ENCODE peak calls at places on chromosomes 3 and 15, in five cellular contexts. J is mucosa of gallbladder, L is hippocampal formation, Y is HepG2, N is posterior vena cava. R is an unnamed sample.

GRCh38 chr3:186021673-186022362 is 84.0 kb upstream of the TRA2B start:
- DNase-seq in N (no peak), Y (no peak), L (no peak), J (no peak), R (no peak)

GRCh38 chr3:181739628-181740027 is 27.9 kb downstream of the SOX2 start:
- DNase-seq in L (no peak), J (no peak), Y (no peak), N (no peak), R (no peak)

GRCh38 chr3:114093596-114093995 is 37.1 kb downstream of the QTRT2 start:
- DNase-seq in L (no peak), Y (no peak), J (peak), N (no peak), R (no peak)

GRCh38 chr3:197970588-197970987 is 10.6 kb downstream of the LMLN start:
- DNase-seq in L (no peak), N (no peak), Y (peak), J (no peak), R (no peak)

GRCh38 chr3:124780767-124781485 is 50.7 kb downstream of the UMPS start:
- DNase-seq in L (peak), Y (no peak), N (peak), J (peak), R (peak)

GRCh38 chr15:78177447-78177873 is 28.3 kb downstream of the IDH3A start:
- DNase-seq in L (no peak), N (no peak), J (no peak), Y (peak), R (peak)

GRCh38 chr3:184658223-184658860 is 53.5 kb downstream of the MAGEF1 start:
- DNase-seq in L (no peak), J (no peak), Y (no peak), N (no peak), R (no peak)

GRCh38 chr15:77225088-77225487 is 154.2 kb upstream of the TSPAN3 start:
- DNase-seq in J (no peak), N (no peak), L (no peak), Y (no peak), R (no peak)

GRCh38 chr3:11721114-11721440 is 77.4 kb upstream of the VGLL4 start:
- DNase-seq in L (no peak), N (no peak), Y (no peak), J (no peak), R (no peak)

GRCh38 chr3:31853580-31853979 is 127.5 kb downstream of the OSBPL10 start:
- DNase-seq in L (no peak), Y (no peak), N (no peak), J (no peak), R (no peak)

GRCh38 chr3:10637342-10637741 is 132.0 kb upstream of the ATP2B2 start:
- DNase-seq in Y (no peak), J (no peak), L (no peak), N (no peak), R (no peak)

GRCh38 chr3:140270329-140270728 is 335.3 kb downstream of the CLSTN2 start:
- DNase-seq in N (no peak), J (no peak), L (no peak), Y (no peak), R (no peak)

GRCh38 chr15:41904487-41905359 is 10.9 kb upstream of the SPTBN5 start:
- DNase-seq in L (peak), N (no peak), J (peak), Y (peak), R (peak)

GRCh38 chr15:91302588-91303439 is 202.8 kb downstream of the SV2B start:
- DNase-seq in L (peak), N (no peak), Y (peak), J (peak), R (peak)

GRCh38 chr3:59451800-59452741 is 402.2 kb upstream of the CFAP20DC start:
- DNase-seq in N (no peak), L (no peak), Y (no peak), J (no peak), R (no peak)

GRCh38 chr3:196609815-196610515 is 29.5 kb upstream of the NRROS start:
- DNase-seq in L (no peak), J (no peak), N (no peak), Y (no peak), R (no peak)

GRCh38 chr3:169453256-169454059 is 210.1 kb downstream of the MECOM start:
- DNase-seq in N (no peak), J (no peak), L (no peak), Y (no peak), R (no peak)

GRCh38 chr3:146067048-146067447 is 93.9 kb downstream of the PLOD2 start:
- DNase-seq in Y (no peak), J (no peak), N (no peak), L (no peak), R (no peak)

R was measured in dorsolateral prefrontal cortex.